ENCODE peak calls at places on chromosomes 3 and 15, in six cellular contexts. I is stimulated activated CD4-positive, alpha-beta T cell treated with anti-CD3 and anti-CD28 coated beads, TNF-alpha, amount 100 ng/mL, for 1 hour; P is AG09309; E is EL; S is H7; N is activated CD8-positive, alpha-beta T cell treated with anti-CD3 and anti-CD28 coated beads for 36 hours. Y is an unnamed sample.

GRCh38 chr15:51731549-51732267 is 5.7 kb downstream of the LYSMD2 start:
- DNase-seq in I (no peak), P (peak), E (peak), S (no peak), N (peak), Y (peak)

GRCh38 chr3:24202071-24202470 is 257.0 kb downstream of the NR1D2 start:
- DNase-seq in I (no peak), P (no peak), E (peak), S (no peak), N (no peak), Y (no peak)

GRCh38 chr3:24315991-24316390 is 178.7 kb downstream of the THRB start:
- DNase-seq in I (no peak), P (no peak), E (peak), S (no peak), N (no peak), Y (peak)

GRCh38 chr3:142896201-142896755 is 7.4 kb upstream of the PCOLCE2 start:
- DNase-seq in I (no peak), P (peak), E (peak), S (no peak), N (no peak), Y (peak)

GRCh38 chr3:131038326-131038725 is 11.6 kb downstream of the NEK11 start:
- DNase-seq in I (no peak), P (no peak), E (no peak), S (no peak), N (no peak), Y (no peak)

GRCh38 chr3:14183015-14183577 is 4.5 kb downstream of the LSM3 start:
- DNase-seq in I (no peak), P (no peak), E (no peak), S (no peak), N (no peak), Y (no peak)

GRCh38 chr15:58159827-58160386 is 21.7 kb downstream of the AQP9 start:
- DNase-seq in I (no peak), P (no peak), E (no peak), S (no peak), N (no peak), Y (no peak)

GRCh38 chr3:106413683-106414082 is 544.9 kb upstream of the CBLB start:
- DNase-seq in I (no peak), P (no peak), E (no peak), S (no peak), N (no peak), Y (no peak)

GRCh38 chr3:71372369-71372768 is 211.2 kb downstream of the FOXP1 start:
- DNase-seq in I (no peak), P (no peak), E (no peak), S (no peak), N (no peak), Y (no peak)